ENCODE peak calls at places on chromosome X, in seven cellular contexts. C is A549, U is HCT116, S is IMR-90, M is OCI-LY7, R is K562, X is mammary epithelial cell. Q is an unnamed sample.

GRCh38 chrX:84046403-84046984 is 141.5 kb downstream of the RPS6KA6 start:
- DNase-seq in C (peak), U (no peak), S (peak), M (peak), R (peak), X (peak), Q (peak)

GRCh38 chrX:97685753-97686152 is 802.0 kb downstream of the RPA4 start:
- DNase-seq in C (peak), U (peak), S (peak), M (peak), R (peak), X (peak), Q (no peak)

GRCh38 chrX:2267890-2268289 is 232.9 kb downstream of the DHRSX start:
- DNase-seq in C (no peak), U (no peak), S (no peak), M (no peak), R (no peak), X (no peak), Q (no peak)

GRCh38 chrX:16870861-16871584 is 861 bp upstream of the RBBP7 start:
- DNase-seq in C (no peak), U (no peak), S (no peak), M (peak), R (peak), X (no peak), Q (no peak)

GRCh38 chrX:31656013-31656412 is 584.2 kb upstream of the FTHL17 start:
- DNase-seq in C (no peak), U (no peak), S (peak), M (no peak), R (no peak), X (peak), Q (no peak)

GRCh38 chrX:22634751-22635150 is 362.0 kb downstream of the CBLL2 start:
- DNase-seq in C (no peak), U (no peak), S (peak), M (no peak), R (no peak), X (no peak), Q (no peak)

GRCh38 chrX:39337461-39337860 is 536.2 kb downstream of the MID1IP1 start:
- DNase-seq in C (no peak), U (no peak), S (no peak), M (no peak), R (no peak), X (no peak), Q (no peak)

GRCh38 chrX:136907626-136908025 is 27.1 kb upstream of the RBMX start:
- DNase-seq in C (no peak), U (no peak), S (no peak), M (no peak), R (no peak), X (no peak), Q (no peak)

GRCh38 chrX:108275732-108276131 is 162.5 kb downstream of the COL4A6 start:
- DNase-seq in C (no peak), U (no peak), S (no peak), M (no peak), R (no peak), X (no peak), Q (no peak)

GRCh38 chrX:17621566-17622270 is 115.6 kb upstream of the SCML1 start:
- DNase-seq in C (no peak), U (no peak), S (no peak), M (no peak), R (no peak), X (no peak), Q (no peak)

GRCh38 chrX:150326843-150327242 is 36.3 kb upstream of the MAMLD1 start:
- DNase-seq in C (no peak), U (no peak), S (peak), M (no peak), R (no peak), X (no peak), Q (no peak)

GRCh38 chrX:40237745-40238178 is 140.0 kb upstream of the BCOR start:
- DNase-seq in C (no peak), U (no peak), S (no peak), M (peak), R (no peak), X (no peak), Q (no peak)

GRCh38 chrX:46305431-46305830 is 239.8 kb downstream of the ZNF674 start:
- DNase-seq in C (no peak), U (no peak), S (no peak), M (no peak), R (no peak), X (no peak), Q (no peak)

GRCh38 chrX:66074920-66075879 is 35.3 kb upstream of the VSIG4 start:
- DNase-seq in C (no peak), U (no peak), S (no peak), M (no peak), R (peak), X (no peak), Q (no peak)

GRCh38 chrX:22748093-22748999 is 251.4 kb upstream of the DDX53 start:
- DNase-seq in C (peak), U (peak), S (peak), M (peak), R (peak), X (peak), Q (no peak)

GRCh38 chrX:120477453-120477852 is 8.4 kb upstream of the LAMP2 start:
- DNase-seq in C (no peak), U (no peak), S (no peak), M (no peak), R (no peak), X (peak), Q (no peak)

GRCh38 chrX:38891641-38892413 is 90.6 kb downstream of the MID1IP1 start:
- DNase-seq in C (no peak), U (no peak), S (peak), M (peak), R (no peak), X (no peak), Q (no peak)

GRCh38 chrX:68916891-68917290 is 88.1 kb downstream of the EFNB1 start:
- DNase-seq in C (no peak), U (no peak), S (no peak), M (no peak), R (no peak), X (no peak), Q (no peak)

GRCh38 chrX:68918202-68918601 is 89.4 kb downstream of the EFNB1 start:
- DNase-seq in C (no peak), U (no peak), S (no peak), M (no peak), R (no peak), X (no peak), Q (no peak)

GRCh38 chrX:68914337-68914989 is 85.6 kb downstream of the EFNB1 start:
- DNase-seq in C (no peak), U (no peak), S (no peak), M (no peak), R (no peak), X (no peak), Q (no peak)

GRCh38 chrX:68917799-68918198 is 89.0 kb downstream of the EFNB1 start:
- DNase-seq in C (no peak), U (no peak), S (no peak), M (no peak), R (no peak), X (no peak), Q (no peak)

GRCh38 chrX:68915778-68916177 is 87.0 kb downstream of the EFNB1 start:
- DNase-seq in C (no peak), U (no peak), S (no peak), M (no peak), R (no peak), X (no peak), Q (no peak)
- H3K4me2 ChIP-seq in C (no peak), U (no peak), S (no peak), M (no peak), R (no peak), X (no peak), Q (no peak)

DNA sequence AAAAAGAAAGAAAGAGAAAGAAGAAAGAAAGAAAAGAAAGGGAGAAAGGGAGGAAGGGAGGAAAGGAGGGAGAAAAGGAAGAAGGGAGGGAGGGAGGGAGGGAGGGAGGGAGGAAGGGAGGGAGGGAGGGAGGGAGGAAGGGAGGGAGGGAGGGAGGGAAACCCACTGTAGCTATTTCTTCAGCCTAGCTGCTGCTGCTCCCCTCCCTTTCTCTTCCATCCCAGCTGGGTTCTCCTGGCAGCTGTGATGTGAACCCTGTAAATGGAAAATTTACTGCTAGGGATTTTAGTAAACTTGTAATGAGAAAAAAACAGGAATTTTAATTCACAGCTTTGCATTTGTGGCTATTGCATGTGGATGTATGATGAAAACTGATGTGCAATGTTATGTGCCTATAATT is 8.0 kb downstream of the NR0B1 start:
- DNase-seq in C (no peak), U (no peak), S (no peak), M (no peak), R (no peak), X (no peak), Q (no peak)
- H3K4me3 ChIP-seq in C (no peak), U (no peak), S (no peak), M (no peak), R (no peak), X (no peak), Q (no peak)

GRCh38 chrX:135737361-135738071 is 24.1 kb downstream of the CT45A1 start:
- DNase-seq in C (peak), U (peak), S (peak), M (peak), R (peak), X (no peak), Q (no peak)
- H3K4me2 ChIP-seq in C (no peak), U (no peak), S (no peak), M (no peak), R (no peak), X (no peak), Q (no peak)

GRCh38 chrX:152930516-152930915 is 32.6 kb downstream of the ZNF185 start:
- DNase-seq in C (no peak), U (no peak), S (no peak), M (no peak), R (no peak), X (no peak), Q (no peak)

GRCh38 chrX:152928761-152929400 is 31.0 kb downstream of the ZNF185 start:
- DNase-seq in C (no peak), U (no peak), S (no peak), M (no peak), R (no peak), X (no peak), Q (no peak)

GRCh38 chrX:152929898-152930297 is 32.0 kb downstream of the ZNF185 start:
- DNase-seq in C (no peak), U (no peak), S (no peak), M (no peak), R (no peak), X (no peak), Q (no peak)

GRCh38 chrX:152932598-152933175 is 34.8 kb downstream of the ZNF185 start:
- DNase-seq in C (no peak), U (no peak), S (no peak), M (no peak), R (no peak), X (no peak), Q (no peak)

DNA sequence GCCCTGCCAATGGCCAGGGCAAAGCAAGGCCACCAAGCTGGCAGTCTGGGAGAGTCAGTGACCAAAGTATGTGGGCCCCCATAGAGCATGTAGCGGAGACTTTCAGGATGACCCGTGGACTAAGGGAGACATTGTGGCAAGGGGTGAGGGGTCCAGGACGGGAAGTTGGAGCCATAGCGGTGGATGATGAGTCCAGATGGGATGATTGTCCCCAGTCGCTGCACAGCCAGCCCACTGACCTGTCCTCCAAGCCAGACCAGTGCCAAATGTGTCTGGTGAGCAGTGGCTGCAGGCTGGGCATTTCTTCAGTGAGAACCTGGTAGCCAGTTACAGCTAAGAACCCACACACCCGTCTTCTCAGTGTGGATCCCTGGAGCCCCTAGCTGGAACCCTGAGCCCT is 34.3 kb downstream of the ZNF185 start:
- DNase-seq in C (no peak), U (no peak), S (no peak), M (no peak), R (no peak), X (no peak), Q (no peak)
- H3K4me3 ChIP-seq in C (no peak), U (no peak), S (no peak), M (no peak), R (no peak), X (no peak), Q (no peak)

DNA sequence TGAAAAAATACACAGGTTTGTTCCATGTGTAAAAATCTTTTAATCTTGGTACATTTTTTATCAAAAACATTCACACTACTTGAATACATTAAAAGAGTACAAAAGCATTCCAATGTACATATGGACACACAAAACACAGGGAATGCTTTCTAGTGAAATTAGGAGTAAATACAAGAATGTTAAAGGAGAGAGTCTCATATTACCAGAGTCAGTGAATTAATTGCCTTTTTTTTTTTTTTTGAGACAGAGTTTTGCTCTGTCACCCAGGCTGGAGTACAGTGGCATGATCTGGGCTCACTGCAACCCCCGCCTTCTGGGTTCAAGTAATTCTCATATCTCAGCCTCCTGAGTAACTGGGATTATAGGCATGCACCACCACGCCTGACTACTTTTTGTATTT is 17.0 kb downstream of the XIAP start:
- DNase-seq in C (no peak), U (no peak), S (no peak), M (no peak), R (no peak), X (no peak), Q (no peak)
- H3K4me2 ChIP-seq in C (no peak), U (no peak), S (no peak), M (peak), R (no peak), X (no peak), Q (no peak)

GRCh38 chrX:47562615-47563243 is 1.7 kb downstream of the ARAF start:
- DNase-seq in C (peak), U (no peak), S (no peak), M (peak), R (peak), X (no peak), Q (no peak)
- H3K4me3 ChIP-seq in C (no peak), U (no peak), S (no peak), M (no peak), R (no peak), X (no peak), Q (no peak)

DNA sequence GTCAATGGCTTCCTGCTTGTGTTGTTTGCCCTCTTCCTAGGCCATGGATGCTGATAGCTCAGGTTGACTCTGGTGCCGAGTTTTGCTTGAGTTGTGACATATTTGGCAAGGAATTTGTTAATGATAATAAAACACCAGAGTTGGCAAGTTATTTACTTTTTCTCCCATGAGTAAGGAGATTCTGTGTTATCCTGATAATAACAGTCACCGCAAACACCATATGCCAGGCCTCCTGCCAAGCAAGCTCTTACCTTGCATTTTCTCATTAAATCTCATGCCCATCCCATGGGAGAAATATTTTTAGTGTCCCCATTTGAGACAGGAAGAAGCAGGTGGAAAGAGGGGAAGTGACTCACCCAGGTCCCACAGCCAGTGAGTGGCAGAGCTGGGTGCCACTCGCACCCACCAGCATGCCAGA is 67.4 kb upstream of the CLCN4 start:
- DNase-seq in C (peak), U (no peak), S (peak), M (no peak), R (no peak), X (no peak), Q (no peak)
- H3K4me2 ChIP-seq in C (peak), U (no peak), S (no peak), M (peak), R (no peak), X (no peak), Q (no peak)

DNA sequence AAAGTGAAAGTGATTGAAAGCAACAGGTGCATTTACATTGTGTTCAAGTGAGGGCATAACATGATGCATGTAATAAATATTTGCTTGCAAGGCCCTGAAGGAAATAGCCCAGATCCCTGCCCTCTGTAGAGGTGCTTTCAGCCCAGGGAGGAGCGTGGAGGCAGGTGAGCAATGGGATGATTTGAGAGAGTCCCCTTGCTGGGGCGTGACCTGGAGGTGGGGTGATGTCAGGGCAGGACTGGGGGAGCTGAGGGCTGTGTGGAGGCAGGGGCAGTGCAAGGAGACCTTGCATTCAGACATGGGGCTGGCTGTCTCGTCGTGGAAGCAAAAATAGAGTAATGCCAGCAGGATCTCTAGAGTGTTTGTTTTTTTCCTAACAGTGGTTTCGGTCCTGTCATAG is 39.5 kb upstream of the CLDN34 start:
- DNase-seq in C (no peak), U (no peak), S (no peak), M (no peak), R (no peak), X (no peak), Q (no peak)
- H3K4me3 ChIP-seq in C (no peak), U (no peak), S (no peak), M (no peak), R (no peak), X (no peak), Q (no peak)

GRCh38 chrX:153888344-153888743 is 2.4 kb upstream of the L1CAM start:
- DNase-seq in C (no peak), U (no peak), S (no peak), M (peak), R (no peak), X (no peak), Q (no peak)

GRCh38 chrX:153885208-153885787 is 675 bp downstream of the L1CAM start:
- DNase-seq in C (no peak), U (no peak), S (no peak), M (no peak), R (no peak), X (no peak), Q (no peak)

GRCh38 chrX:153887385-153887784 is 1.4 kb upstream of the L1CAM start:
- DNase-seq in C (no peak), U (no peak), S (no peak), M (no peak), R (no peak), X (no peak), Q (no peak)

GRCh38 chrX:153885968-153886903 is at the start of gene L1CAM:
- DNase-seq in C (no peak), U (no peak), S (no peak), M (no peak), R (peak), X (no peak), Q (no peak)

GRCh38 chrX:153886915-153887314 is 942 bp upstream of the L1CAM start:
- DNase-seq in C (no peak), U (no peak), S (no peak), M (no peak), R (no peak), X (no peak), Q (no peak)
- H3K4me2 ChIP-seq in C (no peak), U (no peak), S (no peak), M (no peak), R (no peak), X (no peak), Q (no peak)

Q was measured in keratinocyte.